ENCODE peak calls at places on chromosomes 16 and 17, in eight cellular contexts. One of them, this sample, is unnamed.

GRCh38 chr17:49381793-49382192 is 19.7 kb upstream of the ZNF652 start:
- DNase-seq in adipocyte: no peak
- DNase-seq in T-helper 2 cell treated with Interferon-gamma antibody and Interleukin-4, amounts not matched to agents 5 μg/mL and 100 μg/mL, for 36 hours: no peak
- DNase-seq in neural progenitor cell: no peak
- DNase-seq in NCI-H1694: no peak
- DNase-seq in Caki2: no peak
- DNase-seq in RPMI7951: no peak
- DNase-seq in IMR-90: no peak
- DNase-seq in this sample: no peak

GRCh38 chr16:31135535-31136286 is at the start of gene PRSS8:
- DNase-seq in NCI-H1694: no peak
- DNase-seq in RPMI7951: no peak
- DNase-seq in T-helper 2 cell treated with Interferon-gamma antibody and Interleukin-4, amounts not matched to agents 5 μg/mL and 100 μg/mL, for 36 hours: no peak
- DNase-seq in Caki2: peak; percentile 38
- DNase-seq in adipocyte: no peak
- DNase-seq in IMR-90: no peak
- DNase-seq in neural progenitor cell: peak; percentile 47
- DNase-seq in this sample: no peak

GRCh38 chr17:15279011-15279477 is 13.9 kb upstream of the PMP22 start:
- DNase-seq in IMR-90: peak; percentile 97
- DNase-seq in RPMI7951: peak; percentile 65
- DNase-seq in T-helper 2 cell treated with Interferon-gamma antibody and Interleukin-4, amounts not matched to agents 5 μg/mL and 100 μg/mL, for 36 hours: no peak
- DNase-seq in Caki2: peak; percentile 78
- DNase-seq in adipocyte: peak; percentile 44
- DNase-seq in neural progenitor cell: no peak
- DNase-seq in NCI-H1694: no peak
- DNase-seq in this sample: no peak

GRCh38 chr16:23148513-23149266 is 562 bp downstream of the USP31 start:
- DNase-seq in RPMI7951: peak; percentile 50
- DNase-seq in adipocyte: peak; percentile 68
- DNase-seq in neural progenitor cell: peak; percentile 65
- DNase-seq in Caki2: peak; percentile 69
- DNase-seq in NCI-H1694: no peak
- DNase-seq in IMR-90: peak; percentile 22
- DNase-seq in T-helper 2 cell treated with Interferon-gamma antibody and Interleukin-4, amounts not matched to agents 5 μg/mL and 100 μg/mL, for 36 hours: peak; percentile 43
- DNase-seq in this sample: no peak

GRCh38 chr16:3774819-3775218 is 57.5 kb upstream of the TRAP1 start:
- DNase-seq in RPMI7951: no peak
- DNase-seq in NCI-H1694: no peak
- DNase-seq in T-helper 2 cell treated with Interferon-gamma antibody and Interleukin-4, amounts not matched to agents 5 μg/mL and 100 μg/mL, for 36 hours: no peak
- DNase-seq in neural progenitor cell: no peak
- DNase-seq in IMR-90: no peak
- DNase-seq in adipocyte: no peak
- DNase-seq in Caki2: no peak
- DNase-seq in this sample: no peak

GRCh38 chr17:900336-900735 is 79.2 kb downstream of the NXN start:
- DNase-seq in NCI-H1694: no peak
- DNase-seq in adipocyte: no peak
- DNase-seq in Caki2: no peak
- DNase-seq in neural progenitor cell: no peak
- DNase-seq in IMR-90: no peak
- DNase-seq in RPMI7951: no peak
- DNase-seq in T-helper 2 cell treated with Interferon-gamma antibody and Interleukin-4, amounts not matched to agents 5 μg/mL and 100 μg/mL, for 36 hours: no peak
- DNase-seq in this sample: no peak

GRCh38 chr17:27569257-27569722 is 61.7 kb upstream of the LGALS9 start:
- DNase-seq in NCI-H1694: no peak
- DNase-seq in IMR-90: peak; percentile 34
- DNase-seq in Caki2: peak; percentile 31
- DNase-seq in adipocyte: peak; percentile 31
- DNase-seq in RPMI7951: no peak
- DNase-seq in neural progenitor cell: peak; percentile 66
- DNase-seq in T-helper 2 cell treated with Interferon-gamma antibody and Interleukin-4, amounts not matched to agents 5 μg/mL and 100 μg/mL, for 36 hours: peak; percentile 55
- DNase-seq in this sample: no peak

GRCh38 chr16:15981382-15981781 is 32.0 kb downstream of the ABCC1 start:
- DNase-seq in Caki2: no peak
- DNase-seq in neural progenitor cell: no peak
- DNase-seq in NCI-H1694: no peak
- DNase-seq in T-helper 2 cell treated with Interferon-gamma antibody and Interleukin-4, amounts not matched to agents 5 μg/mL and 100 μg/mL, for 36 hours: no peak
- DNase-seq in IMR-90: no peak
- DNase-seq in RPMI7951: no peak
- DNase-seq in adipocyte: no peak
- DNase-seq in this sample: no peak

GRCh38 chr17:81738801-81739393 is 26.8 kb downstream of the SLC25A10 start:
- DNase-seq in adipocyte: no peak
- DNase-seq in NCI-H1694: no peak
- DNase-seq in RPMI7951: no peak
- DNase-seq in T-helper 2 cell treated with Interferon-gamma antibody and Interleukin-4, amounts not matched to agents 5 μg/mL and 100 μg/mL, for 36 hours: no peak
- DNase-seq in neural progenitor cell: no peak
- DNase-seq in IMR-90: no peak
- DNase-seq in Caki2: no peak
- DNase-seq in this sample: no peak

GRCh38 chr16:52567193-52567592 is 20.2 kb upstream of the TOX3 start:
- DNase-seq in T-helper 2 cell treated with Interferon-gamma antibody and Interleukin-4, amounts not matched to agents 5 μg/mL and 100 μg/mL, for 36 hours: no peak
- DNase-seq in neural progenitor cell: no peak
- DNase-seq in Caki2: no peak
- DNase-seq in NCI-H1694: no peak
- DNase-seq in IMR-90: no peak
- DNase-seq in adipocyte: no peak
- DNase-seq in RPMI7951: no peak
- DNase-seq in this sample: no peak

GRCh38 chr17:1486802-1487695 is 5.4 kb downstream of the MYO1C start:
- DNase-seq in IMR-90: no peak
- DNase-seq in Caki2: peak; percentile 80
- DNase-seq in NCI-H1694: no peak
- DNase-seq in RPMI7951: peak; percentile 26
- DNase-seq in adipocyte: peak; percentile 70
- DNase-seq in neural progenitor cell: peak; percentile 73
- DNase-seq in T-helper 2 cell treated with Interferon-gamma antibody and Interleukin-4, amounts not matched to agents 5 μg/mL and 100 μg/mL, for 36 hours: peak; percentile 49
- DNase-seq in this sample: no peak

This sample was measured in DMS 273 treated with DMSO at 0.1 percent for 48 hours.